ENCODE peak calls at places on chromosome 9, in ten cellular contexts. Q is iPS-NIHi11, B is NCI-H524 treated with DMSO at 0.1 percent for 48 hours, W is colonic mucosa, V is foreskin keratinocyte, O is endothelial cell, D is dorsolateral prefrontal cortex, G is T-helper 2 cell, S is IMR-90, H is WERI-Rb-1. R is an unnamed sample.

GRCh38 chr9:128203024-128203841 is at the start of gene DNM1:
- DNase-seq in G (peak), W (peak), Q (peak), O (peak), H (peak), S (peak), B (no peak), D (no peak), V (no peak), R (peak)

GRCh38 chr9:91119147-91119546 is 242.6 kb downstream of the AUH start:
- DNase-seq in W (no peak), Q (no peak), G (no peak), D (no peak), O (peak), H (no peak), S (peak), V (peak), B (no peak), R (no peak)

GRCh38 chr9:131361202-131361833 is 32.6 kb upstream of the PRRC2B start:
- DNase-seq in B (no peak), W (peak), Q (no peak), V (peak), G (no peak), H (no peak), S (no peak), O (no peak), D (no peak), R (no peak)

GRCh38 chr9:137731216-137731946 is 112.6 kb downstream of the EHMT1 start:
- DNase-seq in W (no peak), G (no peak), D (no peak), B (no peak), O (no peak), Q (no peak), V (no peak), H (no peak), S (no peak), R (no peak)

GRCh38 chr9:92680166-92681119 is 10.5 kb upstream of the IPPK start:
- DNase-seq in O (no peak), B (no peak), H (no peak), G (no peak), S (peak), V (peak), Q (no peak), D (no peak), W (no peak), R (no peak)

GRCh38 chr9:132249123-132249522 is 87.3 kb downstream of the NTNG2 start:
- DNase-seq in D (no peak), H (peak), O (no peak), B (no peak), G (no peak), Q (no peak), S (no peak), W (no peak), V (no peak), R (no peak)

GRCh38 chr9:98037362-98037761 is 19.2 kb upstream of the NANS start:
- DNase-seq in S (peak), V (no peak), B (no peak), O (no peak), D (no peak), G (no peak), W (no peak), Q (no peak), H (no peak), R (no peak)

GRCh38 chr9:108468364-108468763 is 387.4 kb downstream of the ACTL7B start:
- DNase-seq in V (no peak), O (peak), D (peak), S (peak), G (no peak), W (peak), H (peak), Q (peak), B (no peak), R (no peak)

GRCh38 chr9:7154003-7154619 is 396.3 kb downstream of the KDM4C start:
- DNase-seq in B (peak), D (no peak), O (no peak), Q (no peak), H (peak), V (no peak), S (no peak), W (no peak), G (no peak), R (no peak)

GRCh38 chr9:130837002-130837511 is 2.0 kb downstream of the ABL1 start:
- DNase-seq in B (no peak), D (peak), G (no peak), S (peak), Q (no peak), O (no peak), V (no peak), H (no peak), W (peak), R (peak)

GRCh38 chr9:127991017-127991756 is 10.4 kb upstream of the EEIG1 start:
- DNase-seq in S (no peak), G (no peak), Q (no peak), H (no peak), O (no peak), V (no peak), D (no peak), B (no peak), W (peak), R (no peak)

GRCh38 chr9:132996526-132996925 is 18.0 kb downstream of the GFI1B start:
- DNase-seq in S (no peak), Q (no peak), V (no peak), H (no peak), G (no peak), D (no peak), B (no peak), W (no peak), O (no peak), R (no peak)

GRCh38 chr9:126979461-126979860 is 64.9 kb downstream of the RALGPS1 start:
- DNase-seq in D (no peak), B (no peak), O (no peak), S (no peak), V (peak), G (no peak), Q (no peak), H (no peak), W (no peak), R (no peak)

GRCh38 chr9:87375397-87376073 is 122.1 kb upstream of the DAPK1 start:
- DNase-seq in V (peak), O (no peak), G (no peak), D (no peak), Q (no peak), B (no peak), H (no peak), S (no peak), W (no peak), R (no peak)

GRCh38 chr9:13513710-13514444 is 234.4 kb upstream of the MPDZ start:
- DNase-seq in Q (no peak), W (no peak), V (peak), H (no peak), O (no peak), D (no peak), B (no peak), S (no peak), G (no peak), R (no peak)

GRCh38 chr9:112120471-112120925 is 54.6 kb downstream of the SUSD1 start:
- DNase-seq in H (no peak), S (no peak), O (no peak), G (no peak), W (peak), Q (no peak), V (no peak), D (no peak), B (no peak), R (no peak)

GRCh38 chr9:20512106-20512505 is 110.2 kb downstream of the MLLT3 start:
- DNase-seq in V (peak), O (no peak), D (no peak), G (no peak), H (no peak), S (peak), B (no peak), W (no peak), Q (no peak), R (peak)

GRCh38 chr9:109725460-109725859 is 54.5 kb upstream of the PALM2AKAP2 start:
- DNase-seq in H (no peak), O (no peak), G (no peak), W (no peak), D (no peak), V (no peak), B (no peak), Q (no peak), S (no peak), R (no peak)

GRCh38 chr9:22446950-22447606 is 454 bp downstream of the DMRTA1 start:
- DNase-seq in G (no peak), H (peak), Q (peak), O (peak), V (peak), D (no peak), B (peak), W (peak), S (peak), R (no peak)

GRCh38 chr9:33165263-33166151 is 1.6 kb downstream of the B4GALT1 start:
- DNase-seq in W (peak), G (peak), V (peak), B (no peak), H (no peak), Q (no peak), D (no peak), S (peak), O (no peak), R (peak)

GRCh38 chr9:76177924-76178323 is 216.3 kb downstream of the RFK start:
- DNase-seq in O (no peak), H (peak), B (no peak), G (no peak), V (no peak), S (no peak), W (no peak), Q (no peak), D (no peak), R (no peak)

GRCh38 chr9:8804618-8805017 is 1005.0 kb upstream of the DMAC1 start:
- DNase-seq in H (no peak), D (no peak), Q (no peak), S (no peak), B (no peak), O (no peak), W (peak), V (no peak), G (no peak), R (no peak)

GRCh38 chr9:122322553-122322952 is 48.3 kb upstream of the PTGS1 start:
- DNase-seq in G (no peak), V (no peak), S (no peak), O (no peak), B (no peak), W (no peak), H (no peak), Q (no peak), D (no peak), R (no peak)

GRCh38 chr9:110810251-110810976 is 141.8 kb downstream of the MUSK start:
- DNase-seq in B (no peak), V (no peak), G (no peak), O (no peak), W (no peak), Q (no peak), S (no peak), H (no peak), D (no peak), R (no peak)

GRCh38 chr9:133842174-133842573 is 104.0 kb upstream of the SARDH start:
- DNase-seq in S (no peak), D (no peak), W (peak), G (no peak), Q (peak), H (no peak), B (no peak), V (no peak), O (no peak), R (no peak)

GRCh38 chr9:109417585-109418544 is 80.2 kb downstream of the PTPN3 start:
- DNase-seq in D (no peak), Q (no peak), H (no peak), W (no peak), B (no peak), V (no peak), S (no peak), O (no peak), G (no peak), R (no peak)

R was measured in fibroblast of the conjunctiva.